ENCODE peak calls at places on chromosomes 5 and 9, in nine cellular contexts. M, X, Q, Z, S, B, Y, N and D are unnamed samples.

GRCh38 chr5:178561746-178562264 is 28.4 kb downstream of the COL23A1 start:
- DNase-seq in M (no peak), X (no peak), Q (no peak), Z (no peak), S (no peak), B (no peak), Y (no peak), N (no peak), D (no peak)

GRCh38 chr9:129506041-129506440 is 114.9 kb downstream of the C9orf50 start:
- DNase-seq in M (no peak), X (no peak), Q (no peak), Z (no peak), S (no peak), B (no peak), Y (no peak), N (no peak), D (no peak)

GRCh38 chr5:143182901-143183820 is 220.3 kb downstream of the NR3C1 start:
- DNase-seq in M (peak), X (peak), Q (peak), Z (no peak), S (peak), B (peak), Y (no peak), N (no peak), D (peak)

GRCh38 chr9:134895849-134896833 is 15.5 kb downstream of the FCN2 start:
- DNase-seq in M (no peak), X (no peak), Q (no peak), Z (no peak), S (no peak), B (peak), Y (peak), N (no peak), D (no peak)

GRCh38 chr9:120252248-120252647 is 327.7 kb downstream of the CDK5RAP2 start:
- DNase-seq in M (no peak), X (no peak), Q (no peak), Z (no peak), S (no peak), B (no peak), Y (no peak), N (no peak), D (no peak)

GRCh38 chr5:150461231-150461630 is 11.7 kb upstream of the RPS14 start:
- DNase-seq in M (no peak), X (peak), Q (no peak), Z (peak), S (no peak), B (no peak), Y (no peak), N (no peak), D (peak)

GRCh38 chr5:163497315-163497714 is 8.1 kb upstream of the MAT2B start:
- DNase-seq in M (no peak), X (no peak), Q (no peak), Z (no peak), S (no peak), B (no peak), Y (no peak), N (no peak), D (no peak)

GRCh38 chr9:129580211-129580915 is 40.5 kb downstream of the C9orf50 start:
- DNase-seq in M (no peak), X (peak), Q (peak), Z (no peak), S (no peak), B (no peak), Y (no peak), N (no peak), D (peak)

GRCh38 chr9:90867101-90867500 is 65.5 kb downstream of the SYK start:
- DNase-seq in M (no peak), X (no peak), Q (no peak), Z (no peak), S (no peak), B (no peak), Y (no peak), N (no peak), D (no peak)

GRCh38 chr5:142287096-142287972 is 37.5 kb downstream of the SPRY4 start:
- DNase-seq in M (no peak), X (no peak), Q (no peak), Z (no peak), S (no peak), B (no peak), Y (no peak), N (no peak), D (no peak)

GRCh38 chr5:194102-194501 is 2.8 kb downstream of the LRRC14B start:
- DNase-seq in M (no peak), X (no peak), Q (no peak), Z (no peak), S (no peak), B (no peak), Y (peak), N (no peak), D (no peak)

GRCh38 chr5:148981353-148981752 is 81.5 kb downstream of the SH3TC2 start:
- DNase-seq in M (no peak), X (no peak), Q (no peak), Z (no peak), S (no peak), B (no peak), Y (no peak), N (no peak), D (no peak)

GRCh38 chr5:42715791-42716190 is 40.8 kb upstream of the CCDC152 start:
- DNase-seq in M (no peak), X (no peak), Q (no peak), Z (no peak), S (no peak), B (no peak), Y (no peak), N (no peak), D (no peak)

GRCh38 chr9:89919171-89919681 is 314.4 kb downstream of the GADD45G start:
- DNase-seq in M (no peak), X (peak), Q (peak), Z (no peak), S (no peak), B (no peak), Y (no peak), N (peak), D (peak)

GRCh38 chr5:134138416-134139376 is 24.2 kb downstream of the TCF7 start:
- DNase-seq in M (no peak), X (peak), Q (peak), Z (peak), S (peak), B (peak), Y (peak), N (no peak), D (peak)

GRCh38 chr5:78536797-78537196 is 111.8 kb downstream of the LHFPL2 start:
- DNase-seq in M (no peak), X (no peak), Q (no peak), Z (no peak), S (no peak), B (no peak), Y (no peak), N (no peak), D (no peak)

GRCh38 chr9:114484854-114485443 is 20.3 kb downstream of the WHRN start:
- DNase-seq in M (no peak), X (peak), Q (peak), Z (no peak), S (peak), B (peak), Y (no peak), N (no peak), D (peak)

GRCh38 chr5:178931846-178932760 is 8.9 kb upstream of the ZNF454 start:
- DNase-seq in M (no peak), X (no peak), Q (no peak), Z (no peak), S (no peak), B (no peak), Y (no peak), N (no peak), D (no peak)

GRCh38 chr5:157442989-157443619 is 16.9 kb upstream of the NIPAL4 start:
- DNase-seq in M (no peak), X (no peak), Q (no peak), Z (no peak), S (no peak), B (no peak), Y (no peak), N (no peak), D (no peak)

GRCh38 chr5:78841767-78842166 is 143.3 kb downstream of the ARSB start:
- DNase-seq in M (no peak), X (no peak), Q (no peak), Z (no peak), S (no peak), B (peak), Y (no peak), N (no peak), D (no peak)

GRCh38 chr9:34642679-34643078 is 3.8 kb upstream of the GALT start:
- DNase-seq in M (no peak), X (no peak), Q (no peak), Z (no peak), S (no peak), B (no peak), Y (no peak), N (no peak), D (no peak)

GRCh38 chr9:125990186-125990792 is 243.1 kb downstream of the PBX3 start:
- DNase-seq in M (no peak), X (no peak), Q (no peak), Z (no peak), S (no peak), B (no peak), Y (peak), N (no peak), D (no peak)

GRCh38 chr5:994821-995220 is 13.8 kb upstream of the NKD2 start:
- DNase-seq in M (no peak), X (no peak), Q (no peak), Z (peak), S (no peak), B (no peak), Y (peak), N (no peak), D (no peak)

GRCh38 chr9:127033784-127034183 is 88.7 kb downstream of the ANGPTL2 start:
- DNase-seq in M (no peak), X (no peak), Q (no peak), Z (no peak), S (no peak), B (peak), Y (no peak), N (no peak), D (no peak)

GRCh38 chr5:53027913-53028312 is 38.8 kb downstream of the ITGA2 start:
- DNase-seq in M (no peak), X (no peak), Q (no peak), Z (no peak), S (no peak), B (peak), Y (no peak), N (no peak), D (no peak)

GRCh38 chr9:18442629-18443491 is 31.1 kb upstream of the ADAMTSL1 start:
- DNase-seq in M (peak), X (no peak), Q (peak), Z (peak), S (no peak), B (peak), Y (peak), N (peak), D (peak)

GRCh38 chr9:97557606-97558095 is 56.2 kb downstream of the TMOD1 start:
- DNase-seq in M (peak), X (no peak), Q (no peak), Z (peak), S (no peak), B (no peak), Y (peak), N (peak), D (no peak)

GRCh38 chr5:78242001-78242400 is 52.5 kb downstream of the AP3B1 start:
- DNase-seq in M (no peak), X (no peak), Q (no peak), Z (no peak), S (no peak), B (no peak), Y (no peak), N (no peak), D (no peak)

GRCh38 chr5:44952376-44952775 is 143.6 kb downstream of the MRPS30 start:
- DNase-seq in M (no peak), X (no peak), Q (no peak), Z (no peak), S (no peak), B (peak), Y (no peak), N (no peak), D (peak)

GRCh38 chr5:135027699-135028615 is 6.1 kb downstream of the PITX1 start:
- DNase-seq in M (no peak), X (no peak), Q (no peak), Z (no peak), S (no peak), B (no peak), Y (no peak), N (no peak), D (no peak)

GRCh38 chr9:111615928-111616327 is 15.2 kb upstream of the DNAJC25 start:
- DNase-seq in M (no peak), X (no peak), Q (no peak), Z (no peak), S (no peak), B (no peak), Y (no peak), N (no peak), D (no peak)

GRCh38 chr9:19378647-19379046 is 1.4 kb downstream of the RPS6 start:
- DNase-seq in M (no peak), X (no peak), Q (no peak), Z (no peak), S (no peak), B (no peak), Y (no peak), N (no peak), D (no peak)

GRCh38 chr5:103347729-103348128 is 89.2 kb downstream of the MACIR start:
- DNase-seq in M (no peak), X (no peak), Q (no peak), Z (no peak), S (no peak), B (no peak), Y (no peak), N (no peak), D (no peak)

GRCh38 chr9:113511856-113512761 is 48.6 kb downstream of the RGS3 start:
- DNase-seq in M (no peak), X (peak), Q (peak), Z (peak), S (peak), B (peak), Y (no peak), N (no peak), D (peak)

GRCh38 chr9:38311382-38312270 is 80.9 kb upstream of the ALDH1B1 start:
- DNase-seq in M (no peak), X (no peak), Q (no peak), Z (no peak), S (no peak), B (no peak), Y (no peak), N (no peak), D (no peak)

GRCh38 chr9:22119537-22120167 is 110.5 kb upstream of the CDKN2B start:
- DNase-seq in M (no peak), X (no peak), Q (no peak), Z (no peak), S (no peak), B (peak), Y (no peak), N (no peak), D (no peak)